ENCODE peak calls at places on chromosome 14, in six cellular contexts. D is AML-193; L is stimulated activated CD8-positive, alpha-beta memory T cell treated with anti-CD3 and anti-CD28 coated beads, Interleukin-2, amount 100 ng/mL, for 48 hours; V is brain microvascular endothelial cell; B is nephron progenitor cell; Z is uterus. X is an unnamed sample.

GRCh38 chr14:93832665-93833064 is 44.4 kb upstream of the PRIMA1 start:
- DNase-seq in D (no peak), Z (no peak), L (no peak), V (no peak), B (no peak), X (no peak)

GRCh38 chr14:104788533-104788818 is 7.1 kb downstream of the AKT1 start:
- DNase-seq in L (no peak), B (no peak), D (no peak), Z (no peak), V (no peak), X (no peak)

GRCh38 chr14:73710737-73711136 is 3.4 kb downstream of the PNMA1 start:
- DNase-seq in L (no peak), Z (no peak), B (no peak), D (no peak), V (no peak), X (no peak)

GRCh38 chr14:74867673-74868072 is 8.3 kb downstream of the PROX2 start:
- DNase-seq in Z (no peak), B (no peak), D (no peak), L (peak; percentile 36), V (no peak), X (no peak)

GRCh38 chr14:30227436-30227835 is 299.8 kb upstream of the PRKD1 start:
- DNase-seq in V (no peak), B (no peak), D (no peak), Z (no peak), L (no peak), X (no peak)

GRCh38 chr14:68526420-68527105 is 266.3 kb downstream of the ZFP36L1 start:
- DNase-seq in Z (no peak), B (no peak), V (no peak), D (no peak), L (no peak), X (peak; percentile 67)

GRCh38 chr14:93049295-93049694 is 66.4 kb downstream of the ITPK1 start:
- DNase-seq in V (no peak), Z (no peak), B (no peak), L (no peak), D (no peak), X (no peak)

GRCh38 chr14:66281036-66281776 is 205.0 kb upstream of the CCDC196 start:
- DNase-seq in Z (peak; percentile 85), L (no peak), B (no peak), D (no peak), V (no peak), X (no peak)

GRCh38 chr14:74501135-74501614 is 7.6 kb downstream of the ISCA2 start:
- DNase-seq in L (no peak), B (peak; percentile 65), D (no peak), Z (peak; percentile 92), V (peak; percentile 59), X (peak; percentile 74)

GRCh38 chr14:101019541-101019940 is 116.0 kb upstream of the RTL1 start:
- DNase-seq in L (no peak), D (no peak), B (no peak), V (no peak), Z (peak; percentile 3), X (no peak)

GRCh38 chr14:69335421-69335820 is 62.7 kb downstream of the ERH start:
- DNase-seq in B (no peak), L (no peak), Z (no peak), V (no peak), D (no peak), X (no peak)

GRCh38 chr14:24789277-24789832 is 155.4 kb upstream of the GZMB start:
- DNase-seq in L (no peak), Z (no peak), V (no peak), B (no peak), D (no peak), X (no peak)

GRCh38 chr14:59244581-59244980 is 56.1 kb downstream of the DAAM1 start:
- DNase-seq in V (no peak), B (no peak), D (no peak), L (no peak), Z (no peak), X (no peak)

GRCh38 chr14:74988993-74989392 is 13.7 kb upstream of the EIF2B2 start:
- DNase-seq in L (no peak), B (no peak), D (no peak), V (no peak), Z (no peak), X (no peak)

GRCh38 chr14:80549141-80549540 is 337.8 kb upstream of the DIO2 start:
- DNase-seq in D (no peak), L (no peak), Z (no peak), B (no peak), V (no peak), X (no peak)

GRCh38 chr14:25121342-25122129 is 71.6 kb upstream of the STXBP6 start:
- DNase-seq in L (no peak), Z (no peak), B (no peak), D (no peak), V (no peak), X (no peak)

GRCh38 chr14:102967506-102967795 is 45.0 kb downstream of the AMN start:
- DNase-seq in B (no peak), V (no peak), L (no peak), D (no peak), Z (no peak), X (no peak)

GRCh38 chr14:34189866-34190265 is 239.0 kb upstream of the EGLN3 start:
- DNase-seq in B (no peak), V (no peak), D (no peak), Z (no peak), L (no peak), X (no peak)

GRCh38 chr14:36627981-36628380 is 33.7 kb upstream of the PAX9 start:
- DNase-seq in L (no peak), B (no peak), D (no peak), Z (no peak), V (no peak), X (no peak)

GRCh38 chr14:101774006-101774755 is 12.7 kb downstream of the PPP2R5C start:
- DNase-seq in L (no peak), V (no peak), B (no peak), Z (no peak), D (no peak), X (no peak)

X was measured in lung.